ENCODE peak calls at places on chromosomes 6 and 20, in seven cellular contexts. One of them, this sample, is unnamed.

GRCh38 chr6:111759413-111759835 is 113.8 kb downstream of the FYN start:
- DNase-seq in posterior vena cava: no peak
- DNase-seq in EH: peak
- DNase-seq in body of pancreas: no peak
- DNase-seq in LHCN-M2: no peak
- DNase-seq in activated CD4-positive, alpha-beta T cell treated with anti-CD3 and anti-CD28 coated beads for 24 hours: no peak
- DNase-seq in iris pigment epithelial cell: no peak
- DNase-seq in this sample: peak

GRCh38 chr6:43873806-43874714 is 104.0 kb downstream of the VEGFA start:
- DNase-seq in LHCN-M2: no peak
- DNase-seq in posterior vena cava: no peak
- DNase-seq in EH: no peak
- DNase-seq in iris pigment epithelial cell: no peak
- DNase-seq in activated CD4-positive, alpha-beta T cell treated with anti-CD3 and anti-CD28 coated beads for 24 hours: no peak
- DNase-seq in body of pancreas: peak
- DNase-seq in this sample: no peak

GRCh38 chr6:16482702-16483314 is 244.4 kb downstream of the GMPR start:
- DNase-seq in activated CD4-positive, alpha-beta T cell treated with anti-CD3 and anti-CD28 coated beads for 24 hours: no peak
- DNase-seq in body of pancreas: no peak
- DNase-seq in EH: peak
- DNase-seq in posterior vena cava: no peak
- DNase-seq in LHCN-M2: no peak
- DNase-seq in iris pigment epithelial cell: no peak
- DNase-seq in this sample: no peak

GRCh38 chr20:57618091-57618765 is 2.0 kb downstream of the ZBP1 start:
- DNase-seq in body of pancreas: no peak
- DNase-seq in EH: no peak
- DNase-seq in posterior vena cava: peak
- DNase-seq in LHCN-M2: no peak
- DNase-seq in iris pigment epithelial cell: no peak
- DNase-seq in activated CD4-positive, alpha-beta T cell treated with anti-CD3 and anti-CD28 coated beads for 24 hours: no peak
- DNase-seq in this sample: no peak

GRCh38 chr6:28254340-28254618 is 2.2 kb upstream of the ZKSCAN4 start:
- DNase-seq in iris pigment epithelial cell: no peak
- DNase-seq in LHCN-M2: no peak
- DNase-seq in body of pancreas: no peak
- DNase-seq in activated CD4-positive, alpha-beta T cell treated with anti-CD3 and anti-CD28 coated beads for 24 hours: no peak
- DNase-seq in EH: no peak
- DNase-seq in posterior vena cava: no peak
- DNase-seq in this sample: no peak

GRCh38 chr20:48923149-48923718 is 1.7 kb downstream of the ARFGEF2 start:
- DNase-seq in LHCN-M2: no peak
- DNase-seq in body of pancreas: no peak
- DNase-seq in posterior vena cava: no peak
- DNase-seq in activated CD4-positive, alpha-beta T cell treated with anti-CD3 and anti-CD28 coated beads for 24 hours: no peak
- DNase-seq in iris pigment epithelial cell: no peak
- DNase-seq in EH: no peak
- DNase-seq in this sample: peak

GRCh38 chr6:136767103-136767502 is 25.2 kb downstream of the MAP3K5 start:
- DNase-seq in iris pigment epithelial cell: no peak
- DNase-seq in body of pancreas: no peak
- DNase-seq in LHCN-M2: no peak
- DNase-seq in activated CD4-positive, alpha-beta T cell treated with anti-CD3 and anti-CD28 coated beads for 24 hours: no peak
- DNase-seq in posterior vena cava: no peak
- DNase-seq in EH: no peak
- DNase-seq in this sample: no peak

GRCh38 chr20:58717278-58718091 is 24.9 kb downstream of the NPEPL1 start:
- DNase-seq in EH: no peak
- DNase-seq in activated CD4-positive, alpha-beta T cell treated with anti-CD3 and anti-CD28 coated beads for 24 hours: no peak
- DNase-seq in LHCN-M2: no peak
- DNase-seq in posterior vena cava: peak
- DNase-seq in iris pigment epithelial cell: no peak
- DNase-seq in body of pancreas: peak
- DNase-seq in this sample: no peak

GRCh38 chr6:121442591-121442990 is 7.1 kb downstream of the GJA1 start:
- DNase-seq in activated CD4-positive, alpha-beta T cell treated with anti-CD3 and anti-CD28 coated beads for 24 hours: no peak
- DNase-seq in LHCN-M2: no peak
- DNase-seq in posterior vena cava: no peak
- DNase-seq in EH: peak
- DNase-seq in iris pigment epithelial cell: peak
- DNase-seq in body of pancreas: no peak
- DNase-seq in this sample: peak

GRCh38 chr6:83884523-83884922 is 25.0 kb downstream of the CYB5R4 start:
- DNase-seq in iris pigment epithelial cell: peak
- DNase-seq in EH: peak
- DNase-seq in activated CD4-positive, alpha-beta T cell treated with anti-CD3 and anti-CD28 coated beads for 24 hours: no peak
- DNase-seq in posterior vena cava: no peak
- DNase-seq in body of pancreas: no peak
- DNase-seq in LHCN-M2: peak
- DNase-seq in this sample: peak

GRCh38 chr6:64733433-64733832 is 973.6 kb downstream of the EYS start:
- DNase-seq in iris pigment epithelial cell: no peak
- DNase-seq in body of pancreas: no peak
- DNase-seq in activated CD4-positive, alpha-beta T cell treated with anti-CD3 and anti-CD28 coated beads for 24 hours: no peak
- DNase-seq in EH: no peak
- DNase-seq in posterior vena cava: no peak
- DNase-seq in LHCN-M2: no peak
- DNase-seq in this sample: no peak

GRCh38 chr6:41976794-41977484 is 35.3 kb upstream of the CCND3 start:
- DNase-seq in EH: peak
- DNase-seq in posterior vena cava: no peak
- DNase-seq in body of pancreas: no peak
- DNase-seq in LHCN-M2: peak
- DNase-seq in iris pigment epithelial cell: peak
- DNase-seq in activated CD4-positive, alpha-beta T cell treated with anti-CD3 and anti-CD28 coated beads for 24 hours: no peak
- DNase-seq in this sample: peak

GRCh38 chr20:37245181-37245580 is 16.4 kb downstream of the GHRH start:
- DNase-seq in body of pancreas: no peak
- DNase-seq in iris pigment epithelial cell: no peak
- DNase-seq in posterior vena cava: no peak
- DNase-seq in LHCN-M2: no peak
- DNase-seq in activated CD4-positive, alpha-beta T cell treated with anti-CD3 and anti-CD28 coated beads for 24 hours: no peak
- DNase-seq in EH: no peak
- DNase-seq in this sample: no peak

GRCh38 chr20:50318709-50319108 is 128.1 kb downstream of the CEBPB start:
- DNase-seq in activated CD4-positive, alpha-beta T cell treated with anti-CD3 and anti-CD28 coated beads for 24 hours: no peak
- DNase-seq in body of pancreas: no peak
- DNase-seq in posterior vena cava: no peak
- DNase-seq in LHCN-M2: no peak
- DNase-seq in EH: no peak
- DNase-seq in iris pigment epithelial cell: no peak
- DNase-seq in this sample: peak

GRCh38 chr20:46199198-46199597 is 81.1 kb downstream of the CD40 start:
- DNase-seq in iris pigment epithelial cell: no peak
- DNase-seq in LHCN-M2: no peak
- DNase-seq in activated CD4-positive, alpha-beta T cell treated with anti-CD3 and anti-CD28 coated beads for 24 hours: peak
- DNase-seq in body of pancreas: no peak
- DNase-seq in posterior vena cava: no peak
- DNase-seq in EH: no peak
- DNase-seq in this sample: no peak

GRCh38 chr6:168890306-168890995 is 363.2 kb downstream of the THBS2 start:
- DNase-seq in activated CD4-positive, alpha-beta T cell treated with anti-CD3 and anti-CD28 coated beads for 24 hours: no peak
- DNase-seq in EH: no peak
- DNase-seq in LHCN-M2: no peak
- DNase-seq in iris pigment epithelial cell: no peak
- DNase-seq in posterior vena cava: no peak
- DNase-seq in body of pancreas: no peak
- DNase-seq in this sample: no peak

GRCh38 chr6:38018755-38019165 is 199.2 kb downstream of the ZFAND3 start:
- DNase-seq in posterior vena cava: no peak
- DNase-seq in body of pancreas: no peak
- DNase-seq in EH: no peak
- DNase-seq in activated CD4-positive, alpha-beta T cell treated with anti-CD3 and anti-CD28 coated beads for 24 hours: no peak
- DNase-seq in iris pigment epithelial cell: no peak
- DNase-seq in LHCN-M2: no peak
- DNase-seq in this sample: no peak

GRCh38 chr20:11012975-11013374 is 339.2 kb upstream of the JAG1 start:
- DNase-seq in LHCN-M2: peak
- DNase-seq in body of pancreas: no peak
- DNase-seq in posterior vena cava: no peak
- DNase-seq in EH: peak
- DNase-seq in activated CD4-positive, alpha-beta T cell treated with anti-CD3 and anti-CD28 coated beads for 24 hours: no peak
- DNase-seq in iris pigment epithelial cell: peak
- DNase-seq in this sample: peak

GRCh38 chr6:135830452-135830851 is 21.0 kb upstream of the PDE7B start:
- DNase-seq in EH: peak
- DNase-seq in LHCN-M2: no peak
- DNase-seq in activated CD4-positive, alpha-beta T cell treated with anti-CD3 and anti-CD28 coated beads for 24 hours: no peak
- DNase-seq in body of pancreas: no peak
- DNase-seq in iris pigment epithelial cell: peak
- DNase-seq in posterior vena cava: no peak
- DNase-seq in this sample: peak

GRCh38 chr6:133673056-133673455 is 215.9 kb upstream of the TCF21 start:
- DNase-seq in body of pancreas: no peak
- DNase-seq in LHCN-M2: no peak
- DNase-seq in activated CD4-positive, alpha-beta T cell treated with anti-CD3 and anti-CD28 coated beads for 24 hours: no peak
- DNase-seq in posterior vena cava: no peak
- DNase-seq in EH: no peak
- DNase-seq in iris pigment epithelial cell: no peak
- DNase-seq in this sample: no peak

GRCh38 chr20:58645277-58645968 is 5.7 kb upstream of the STX16 start:
- DNase-seq in posterior vena cava: no peak
- DNase-seq in EH: no peak
- DNase-seq in LHCN-M2: peak
- DNase-seq in body of pancreas: peak
- DNase-seq in activated CD4-positive, alpha-beta T cell treated with anti-CD3 and anti-CD28 coated beads for 24 hours: no peak
- DNase-seq in iris pigment epithelial cell: peak
- DNase-seq in this sample: peak

GRCh38 chr6:17334265-17334664 is 53.1 kb downstream of the RBM24 start:
- DNase-seq in posterior vena cava: no peak
- DNase-seq in body of pancreas: no peak
- DNase-seq in activated CD4-positive, alpha-beta T cell treated with anti-CD3 and anti-CD28 coated beads for 24 hours: no peak
- DNase-seq in iris pigment epithelial cell: peak
- DNase-seq in EH: peak
- DNase-seq in LHCN-M2: peak
- DNase-seq in this sample: peak

GRCh38 chr6:90285611-90286381 is 10.8 kb downstream of the BACH2 start:
- DNase-seq in iris pigment epithelial cell: peak
- DNase-seq in EH: peak
- DNase-seq in body of pancreas: peak
- DNase-seq in LHCN-M2: peak
- DNase-seq in activated CD4-positive, alpha-beta T cell treated with anti-CD3 and anti-CD28 coated beads for 24 hours: no peak
- DNase-seq in posterior vena cava: peak
- DNase-seq in this sample: peak

GRCh38 chr6:168294901-168295300 is 24.7 kb downstream of the DACT2 start:
- DNase-seq in posterior vena cava: no peak
- DNase-seq in body of pancreas: no peak
- DNase-seq in activated CD4-positive, alpha-beta T cell treated with anti-CD3 and anti-CD28 coated beads for 24 hours: no peak
- DNase-seq in iris pigment epithelial cell: no peak
- DNase-seq in LHCN-M2: no peak
- DNase-seq in EH: no peak
- DNase-seq in this sample: no peak

This sample was measured in amniotic epithelial cell.